ENCODE peak calls at places on chromosomes 7 and 10, in four cellular contexts. One of them, this sample, is unnamed.

GRCh38 chr7:22001345-22002004 is 55.8 kb upstream of the CDCA7L start:
- DNase-seq in left kidney: peak
- DNase-seq in WTC11: no peak
- DNase-seq in gastrocnemius medialis: no peak
- DNase-seq in this sample: peak

GRCh38 chr7:3294432-3295100 is 6.5 kb upstream of the SDK1 start:
- DNase-seq in left kidney: peak
- DNase-seq in WTC11: peak
- DNase-seq in gastrocnemius medialis: no peak
- DNase-seq in this sample: no peak

GRCh38 chr10:91340613-91341362 is 69.4 kb upstream of the HECTD2 start:
- DNase-seq in left kidney: peak
- DNase-seq in WTC11: no peak
- DNase-seq in gastrocnemius medialis: peak
- DNase-seq in this sample: peak

GRCh38 chr10:120453319-120453718 is 3.7 kb upstream of the PLPP4 start:
- DNase-seq in left kidney: no peak
- DNase-seq in WTC11: no peak
- DNase-seq in gastrocnemius medialis: no peak
- DNase-seq in this sample: no peak

GRCh38 chr7:24660541-24660940 is 87.3 kb downstream of the PALS2 start:
- DNase-seq in left kidney: no peak
- DNase-seq in WTC11: no peak
- DNase-seq in gastrocnemius medialis: no peak
- DNase-seq in this sample: no peak

GRCh38 chr7:68619476-68619875 is 978.8 kb upstream of the AUTS2 start:
- DNase-seq in left kidney: no peak
- DNase-seq in WTC11: no peak
- DNase-seq in gastrocnemius medialis: no peak
- DNase-seq in this sample: no peak

GRCh38 chr7:123220396-123220795 is 20.6 kb upstream of the SLC13A1 start:
- DNase-seq in left kidney: no peak
- DNase-seq in WTC11: no peak
- DNase-seq in gastrocnemius medialis: no peak
- DNase-seq in this sample: no peak

GRCh38 chr10:110208614-110209398 is 1.4 kb downstream of the MXI1 start:
- DNase-seq in left kidney: no peak
- DNase-seq in WTC11: no peak
- DNase-seq in gastrocnemius medialis: no peak
- DNase-seq in this sample: no peak

GRCh38 chr10:122162566-122163181 is 108.4 kb upstream of the BTBD16 start:
- DNase-seq in left kidney: peak
- DNase-seq in WTC11: no peak
- DNase-seq in gastrocnemius medialis: no peak
- DNase-seq in this sample: no peak